ENCODE peak calls at places on chromosomes 3 and 15, in four cellular contexts. I is MM.1S, H is mammary epithelial cell, A is PC-9. E is an unnamed sample.
A peak's percentile ranks its signal among the peaks of the same experiment; 100 is the strongest.

GRCh38 chr15:27361418-27361817 is 390.4 kb downstream of the GABRG3 start:
- DNase-seq in I (no peak), H (no peak), A (no peak), E (no peak)

GRCh38 chr3:101813817-101814440 is 34.9 kb downstream of the NXPE3 start:
- DNase-seq in I (no peak), H (no peak), A (no peak), E (no peak)

GRCh38 chr3:122322095-122323075 is 2.7 kb upstream of the CSTA start:
- DNase-seq in I (no peak), H (no peak), A (no peak), E (no peak)

GRCh38 chr3:197368821-197369220 is 70.4 kb upstream of the DLG1 start:
- DNase-seq in I (no peak), H (no peak), A (no peak), E (no peak)

GRCh38 chr3:44729384-44729910 is at the start of gene ZNF501:
- DNase-seq in I (peak; percentile 93), H (peak; percentile 88), A (peak; percentile 91), E (peak; percentile 91)

GRCh38 chr3:13710251-13710650 is 161.3 kb downstream of the FBLN2 start:
- DNase-seq in I (no peak), H (no peak), A (no peak), E (no peak)

GRCh38 chr3:57544181-57545125 is at the start of gene DNAH12:
- DNase-seq in I (no peak), H (peak; percentile 65), A (peak; percentile 72), E (no peak)

GRCh38 chr3:196971094-196971698 is 2.6 kb upstream of the PIGZ start:
- DNase-seq in I (no peak), H (peak; percentile 23), A (peak; percentile 30), E (no peak)

GRCh38 chr3:160224256-160224655 is 966 bp upstream of the C3orf80 start:
- DNase-seq in I (no peak), H (no peak), A (no peak), E (no peak)

GRCh38 chr3:184620101-184620798 is 58.7 kb downstream of the EPHB3 start:
- DNase-seq in I (no peak), H (peak; percentile 70), A (no peak), E (no peak)

GRCh38 chr3:140553591-140553990 is 124.3 kb upstream of the TRIM42 start:
- DNase-seq in I (no peak), H (no peak), A (no peak), E (no peak)

GRCh38 chr15:59676565-59676964 is 12.6 kb downstream of the BNIP2 start:
- DNase-seq in I (no peak), H (no peak), A (no peak), E (no peak)

GRCh38 chr3:148131990-148132638 is 565.6 kb upstream of the AGTR1 start:
- DNase-seq in I (no peak), H (no peak), A (no peak), E (no peak)

GRCh38 chr15:74136584-74137543 is 6.5 kb downstream of the ISLR2 start:
- DNase-seq in I (no peak), H (no peak), A (no peak), E (no peak)

GRCh38 chr3:138850151-138850550 is 15.4 kb upstream of the PIK3CB start:
- DNase-seq in I (no peak), H (no peak), A (no peak), E (no peak)

GRCh38 chr3:464255-464654 is 267.7 kb downstream of the CHL1 start:
- DNase-seq in I (no peak), H (no peak), A (no peak), E (no peak)

GRCh38 chr3:98577178-98577895 is 16.1 kb downstream of the CPOX start:
- DNase-seq in I (no peak), H (peak; percentile 75), A (no peak), E (no peak)

GRCh38 chr3:94431831-94432230 is 369.0 kb downstream of the NSUN3 start:
- DNase-seq in I (no peak), H (no peak), A (no peak), E (no peak)

GRCh38 chr3:4866841-4867240 is 112.4 kb upstream of the BHLHE40 start:
- DNase-seq in I (no peak), H (peak; percentile 55), A (no peak), E (no peak)

GRCh38 chr3:46393554-46394434 is 13.1 kb downstream of the CCR5AS start:
- DNase-seq in I (peak; percentile 70), H (peak; percentile 30), A (no peak), E (no peak)

GRCh38 chr3:126050050-126050392 is 33.9 kb downstream of the SLC41A3 start:
- DNase-seq in I (no peak), H (no peak), A (no peak), E (no peak)

GRCh38 chr3:53269888-53270880 is 14.4 kb upstream of the TKT start:
- DNase-seq in I (peak; percentile 94), H (peak; percentile 100), A (peak; percentile 98), E (peak; percentile 84)

GRCh38 chr3:46484911-46485696 is 12.7 kb upstream of the RTP3 start:
- DNase-seq in I (no peak), H (no peak), A (peak; percentile 49), E (no peak)

GRCh38 chr3:32316319-32316718 is 75.3 kb upstream of the CMTM7 start:
- DNase-seq in I (no peak), H (no peak), A (no peak), E (no peak)

GRCh38 chr15:89754361-89755154 is 3.5 kb upstream of the MESP1 start:
- DNase-seq in I (no peak), H (no peak), A (peak; percentile 44), E (no peak)

GRCh38 chr3:115423170-115423569 is 200.1 kb upstream of the GAP43 start:
- DNase-seq in I (no peak), H (peak; percentile 11), A (no peak), E (no peak)

GRCh38 chr3:134768116-134768515 is 26.9 kb upstream of the EPHB1 start:
- DNase-seq in I (no peak), H (no peak), A (no peak), E (no peak)

GRCh38 chr15:41233367-41233771 is 2.3 kb downstream of the CHP1 start:
- DNase-seq in I (no peak), H (peak; percentile 62), A (no peak), E (no peak)

GRCh38 chr3:150299221-150299620 is 108.9 kb upstream of the TSC22D2 start:
- DNase-seq in I (no peak), H (no peak), A (no peak), E (no peak)

GRCh38 chr15:88745696-88746095 is 57.5 kb upstream of the ACAN start:
- DNase-seq in I (no peak), H (peak; percentile 68), A (no peak), E (no peak)

GRCh38 chr15:90337256-90337655 is 14.8 kb upstream of the ZNF774 start:
- DNase-seq in I (no peak), H (peak; percentile 87), A (no peak), E (no peak)

GRCh38 chr3:126058666-126059065 is 25.3 kb downstream of the SLC41A3 start:
- DNase-seq in I (no peak), H (no peak), A (no peak), E (no peak)

GRCh38 chr3:52845157-52845556 is 10.3 kb upstream of the MUSTN1 start:
- DNase-seq in I (no peak), H (no peak), A (no peak), E (peak; percentile 66)

GRCh38 chr3:15645246-15645645 is 43.7 kb downstream of the BTD start:
- DNase-seq in I (no peak), H (no peak), A (no peak), E (no peak)
- H3K4me3 ChIP-seq in I (no peak overlapping the region), H (no peak overlapping the region), A (peak overlapping the region; percentile 32), E (no peak overlapping the region)

DNA sequence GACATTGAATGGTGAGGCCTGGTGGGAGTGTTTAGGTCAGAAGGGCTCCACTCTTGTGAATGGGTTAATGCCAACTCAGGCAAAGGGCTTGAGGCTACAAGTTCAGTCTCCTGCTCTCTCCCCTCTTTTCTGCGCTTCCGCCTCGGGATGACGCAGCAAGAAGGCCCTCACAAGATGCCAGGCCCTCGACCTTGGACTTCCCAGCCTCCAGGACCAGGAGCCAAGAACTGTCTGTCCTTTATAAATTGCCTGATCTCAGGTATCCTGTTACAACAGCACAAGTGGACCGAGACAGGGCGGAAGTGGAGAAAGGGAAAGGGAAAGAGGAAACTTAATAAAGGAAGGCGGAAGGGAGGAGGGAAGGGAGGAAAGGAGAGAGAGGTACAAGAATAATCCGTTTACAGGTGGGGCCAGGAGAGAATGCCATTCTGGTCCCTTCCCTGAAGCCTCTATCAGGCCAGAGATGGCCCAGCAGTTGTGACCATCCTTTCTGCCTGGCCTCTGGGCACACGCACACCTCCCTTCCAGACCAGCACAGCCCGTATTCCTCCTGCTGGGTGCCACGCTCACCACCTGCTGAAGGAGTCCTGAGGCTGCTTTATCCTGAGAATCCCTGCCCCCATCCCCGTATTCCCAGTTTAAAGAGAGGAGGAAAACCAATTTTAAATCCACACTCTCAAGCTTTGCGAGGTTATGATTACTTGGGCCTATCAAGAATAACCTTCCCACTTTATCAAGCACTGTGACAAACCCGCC is 64.2 kb downstream of the OXNAD1 start:
- DNase-seq in I (no peak), H (no peak), A (no peak), E (no peak)
- H3K4me3 ChIP-seq in I (no peak overlapping the region), H (no peak overlapping the region), A (no peak overlapping the region), E (no peak overlapping the region)

DNA sequence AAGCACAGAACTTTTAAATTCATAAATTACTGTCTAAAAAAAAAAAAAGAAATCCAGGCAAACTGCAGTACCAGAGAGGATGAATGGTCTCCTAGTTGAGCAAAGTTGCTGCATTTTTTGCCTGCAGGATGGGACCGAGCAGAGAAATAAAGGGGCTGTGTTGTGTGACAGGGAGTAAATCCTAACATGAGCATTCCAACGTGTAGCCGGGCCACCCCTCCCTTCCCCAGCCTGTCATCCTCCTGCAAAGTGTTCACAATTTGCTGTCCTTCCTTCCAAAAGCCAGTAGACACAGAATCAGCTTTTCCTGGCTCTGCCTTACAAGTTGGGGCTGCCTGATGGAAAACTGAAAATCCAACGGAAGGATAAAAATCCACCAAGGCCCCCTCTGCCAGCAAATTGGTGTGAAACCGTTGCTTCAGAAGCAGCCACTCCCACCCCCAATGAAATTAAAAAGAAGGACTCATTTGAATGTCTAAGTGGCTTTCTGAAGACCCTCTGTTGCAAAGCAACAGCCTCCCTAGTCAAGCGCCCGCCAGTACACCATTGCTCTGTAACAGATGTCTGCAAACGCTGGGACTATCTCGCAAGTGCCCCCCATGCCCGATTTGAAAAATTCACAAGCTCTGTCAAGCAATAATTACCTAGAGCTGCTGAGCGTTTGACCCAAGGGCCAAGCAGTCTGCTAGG is 710 bp downstream of the FRMD4B start:
- DNase-seq in I (no peak), H (no peak), A (no peak), E (no peak)
- H3K4me3 ChIP-seq in I (no peak overlapping the region), H (peak overlapping the region; percentile 68), A (no peak overlapping the region), E (peak overlapping the region; percentile 49)

GRCh38 chr3:188975612-188976314 is 196.0 kb upstream of the TPRG1 start:
- DNase-seq in I (no peak), H (peak; percentile 61), A (no peak), E (no peak)
- H3K4me3 ChIP-seq in I (no peak overlapping the region), H (no peak overlapping the region), A (no peak overlapping the region), E (peak overlapping the region; percentile 4)